ENCODE peak calls at places on chromosome 16, in nine cellular contexts. B is lower leg skin, G is neural progenitor cell, T is psoas muscle, I is fibroblast of the aortic adventitia, W is GM20000, P is lung, D is left ventricle myocardium inferior, H is AG10803. X is an unnamed sample.

GRCh38 chr16:58128721-58129096 is 472 bp downstream of the CFAP20 start:
- DNase-seq in H (no peak), G (peak; percentile 76), B (peak; percentile 87), D (peak; percentile 15), I (no peak), W (peak; percentile 22), P (no peak), T (no peak), X (no peak)

GRCh38 chr16:85083051-85083639 is 29.1 kb downstream of the CIBAR2 start:
- DNase-seq in D (no peak), I (no peak), P (no peak), T (no peak), W (peak; percentile 45), H (no peak), B (no peak), G (peak; percentile 82), X (no peak)

GRCh38 chr16:442976-443375 is 17.5 kb downstream of the RAB11FIP3 start:
- DNase-seq in W (no peak), T (no peak), I (peak; percentile 77), H (no peak), G (no peak), B (no peak), P (no peak), D (no peak), X (no peak)

GRCh38 chr16:16042076-16042475 is 92.7 kb downstream of the ABCC1 start:
- DNase-seq in D (peak; percentile 53), G (no peak), H (peak; percentile 95), I (peak; percentile 75), T (no peak), B (no peak), P (peak; percentile 39), W (no peak), X (no peak)

GRCh38 chr16:79066621-79067020 is 533.9 kb downstream of the MAF start:
- DNase-seq in H (no peak), P (no peak), D (no peak), W (no peak), T (no peak), B (no peak), I (no peak), G (peak; percentile 63), X (no peak)

GRCh38 chr16:23650674-23651073 is 9.4 kb downstream of the DCTN5 start:
- DNase-seq in W (no peak), G (peak; percentile 24), B (no peak), D (no peak), H (no peak), P (no peak), T (no peak), I (no peak), X (no peak)

GRCh38 chr16:88655733-88656281 is 5.0 kb upstream of the CYBA start:
- DNase-seq in D (no peak), W (no peak), P (no peak), H (no peak), B (no peak), G (no peak), T (no peak), I (no peak), X (no peak)

GRCh38 chr16:22732315-22732840 is 81.6 kb upstream of the HS3ST2 start:
- DNase-seq in W (no peak), G (no peak), P (no peak), T (no peak), I (no peak), D (no peak), H (no peak), B (no peak), X (no peak)

GRCh38 chr16:87692176-87692575 is 73.6 kb downstream of the KLHDC4 start:
- DNase-seq in I (no peak), H (no peak), P (no peak), T (no peak), G (no peak), W (no peak), D (no peak), B (no peak), X (no peak)

GRCh38 chr16:71354156-71354555 is 4.4 kb upstream of the CALB2 start:
- DNase-seq in P (no peak), H (no peak), W (no peak), D (no peak), I (no peak), T (no peak), G (no peak), B (peak; percentile 53), X (no peak)

GRCh38 chr16:85402910-85403692 is 210.0 kb upstream of the GSE1 start:
- DNase-seq in P (no peak), D (peak; percentile 62), I (peak; percentile 43), B (peak; percentile 82), W (no peak), T (peak; percentile 48), H (peak; percentile 42), G (no peak), X (no peak)

GRCh38 chr16:16045879-16046278 is 96.5 kb downstream of the ABCC1 start:
- DNase-seq in T (no peak), B (no peak), H (no peak), I (no peak), G (peak; percentile 68), W (no peak), P (no peak), D (no peak), X (no peak)

GRCh38 chr16:76162046-76162445 is 115.2 kb upstream of the CNTNAP4 start:
- DNase-seq in W (no peak), P (no peak), H (no peak), B (no peak), I (no peak), G (no peak), T (no peak), D (no peak), X (no peak)

GRCh38 chr16:76157629-76158028 is 119.6 kb upstream of the CNTNAP4 start:
- DNase-seq in I (no peak), T (no peak), W (no peak), D (no peak), P (no peak), H (no peak), B (no peak), G (peak; percentile 16), X (no peak)
- TF ChIP-seq CTCF in I (no peak), T (no peak), W (no peak), D (no peak), P (no peak), H (no peak), B (no peak), G (peak; percentile 34), X (no peak)

GRCh38 chr16:55623640-55624039 is 32.1 kb upstream of the SLC6A2 start:
- DNase-seq in G (no peak), H (no peak), D (no peak), P (no peak), I (no peak), B (no peak), W (no peak), T (no peak), X (no peak)

GRCh38 chr16:55622302-55622701 is 33.5 kb upstream of the SLC6A2 start:
- DNase-seq in G (no peak), T (no peak), P (no peak), H (no peak), D (no peak), W (no peak), I (no peak), B (no peak), X (no peak)

GRCh38 chr16:55621771-55622170 is 34.0 kb upstream of the SLC6A2 start:
- DNase-seq in G (no peak), B (no peak), D (no peak), H (no peak), P (no peak), T (no peak), I (no peak), W (no peak), X (no peak)

GRCh38 chr16:55624696-55625095 is 31.1 kb upstream of the SLC6A2 start:
- DNase-seq in P (no peak), W (no peak), H (no peak), I (no peak), B (no peak), D (no peak), G (no peak), T (no peak), X (no peak)

GRCh38 chr16:55622930-55623561 is 32.7 kb upstream of the SLC6A2 start:
- DNase-seq in H (no peak), P (no peak), D (no peak), I (no peak), T (no peak), W (no peak), G (peak; percentile 50), B (no peak), X (no peak)
- TF ChIP-seq CTCF in H (no peak), P (no peak), D (no peak), I (no peak), T (no peak), W (no peak), G (peak; percentile 58), B (no peak), X (no peak)

GRCh38 chr16:19513377-19514053 is 8.4 kb downstream of the GDE1 start:
- DNase-seq in I (no peak), W (no peak), T (no peak), P (no peak), G (no peak), B (no peak), H (peak; percentile 25), D (no peak), X (no peak)

GRCh38 chr16:19507882-19508281 is 14.0 kb downstream of the GDE1 start:
- DNase-seq in D (no peak), I (no peak), P (no peak), T (no peak), H (no peak), W (no peak), G (no peak), B (no peak), X (no peak)

GRCh38 chr16:19515765-19516164 is 6.1 kb downstream of the GDE1 start:
- DNase-seq in B (no peak), H (no peak), P (no peak), I (no peak), D (no peak), T (no peak), G (no peak), W (no peak), X (no peak)

GRCh38 chr16:19517424-19518089 is 4.3 kb downstream of the GDE1 start:
- DNase-seq in G (no peak), H (peak; percentile 16), W (no peak), T (no peak), D (no peak), P (no peak), I (peak; percentile 22), B (no peak), X (no peak)

DNA sequence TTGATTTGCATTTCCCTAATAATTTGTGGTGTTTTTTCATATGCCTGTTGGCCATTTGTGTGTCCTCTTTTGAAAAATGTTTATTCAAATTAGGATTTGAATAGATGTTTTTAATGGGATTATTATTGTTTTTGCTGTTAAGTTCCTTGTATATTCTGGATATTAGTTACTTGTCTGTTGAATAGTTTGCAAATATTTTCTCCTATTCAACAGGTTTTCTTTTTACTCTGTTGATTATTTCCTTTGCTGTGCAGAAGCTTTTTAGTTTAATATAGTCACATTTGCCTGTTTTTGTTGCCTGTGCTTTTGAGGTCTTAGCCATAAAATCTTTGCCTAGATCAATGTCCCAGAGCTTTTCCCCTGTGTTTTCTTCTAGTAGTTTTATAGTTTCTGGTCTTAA is 9.6 kb downstream of the GDE1 start:
- DNase-seq in D (no peak), I (no peak), T (no peak), G (no peak), W (no peak), B (no peak), H (no peak), P (no peak), X (no peak)
- TF ChIP-seq CTCF in D (no peak), I (no peak), T (no peak), G (no peak), W (no peak), B (no peak), H (no peak), P (no peak), X (no peak)

GRCh38 chr16:30670072-30670824 is 12.0 kb downstream of the FBRS start:
- DNase-seq in H (no peak), B (no peak), T (no peak), D (no peak), I (no peak), W (no peak), P (no peak), G (no peak), X (no peak)
- TF ChIP-seq CTCF in H (no peak), B (no peak), T (no peak), D (no peak), I (no peak), W (no peak), P (no peak), G (no peak), X (no peak)